ENCODE peak calls at places on chromosomes 4 and X, in four cellular contexts. S, O, H and C are unnamed samples.
A peak's percentile ranks its signal among the peaks of the same experiment; 100 is the strongest.

GRCh38 chr4:140719022-140719421 is 37.2 kb downstream of the TBC1D9 start:
- DNase-seq in S (peak; percentile 48), O (no peak), H (no peak), C (no peak)

GRCh38 chr4:7803992-7804758 is 135.5 kb downstream of the AFAP1 start:
- DNase-seq in S (peak; percentile 75), O (peak; percentile 70), H (peak; percentile 91), C (no peak)

GRCh38 chr4:43682551-43682950 is 766.1 kb downstream of the KCTD8 start:
- DNase-seq in S (peak; percentile 12), O (no peak), H (no peak), C (no peak)

GRCh38 chrX:47815901-47816845 is 20.5 kb upstream of the ZNF81 start:
- DNase-seq in S (peak; percentile 56), O (no peak), H (no peak), C (no peak)

GRCh38 chr4:112189754-112190153 is 41.8 kb upstream of the AP1AR start:
- DNase-seq in S (peak; percentile 11), O (no peak), H (no peak), C (no peak)

GRCh38 chr4:48991357-48991756 is 5.3 kb downstream of the CWH43 start:
- DNase-seq in S (peak; percentile 69), O (no peak), H (no peak), C (no peak)

GRCh38 chrX:138945219-138945618 is 233.7 kb upstream of the FGF13 start:
- DNase-seq in S (peak; percentile 69), O (no peak), H (no peak), C (peak; percentile 7)

GRCh38 chrX:25016938-25017598 is 1.3 kb upstream of the ARX start:
- DNase-seq in S (no peak), O (no peak), H (no peak), C (no peak)

GRCh38 chr4:95087657-95088455 is 330.1 kb downstream of the BMPR1B start:
- DNase-seq in S (peak; percentile 40), O (no peak), H (no peak), C (no peak)

GRCh38 chrX:69959712-69960111 is 90.0 kb downstream of the AWAT2 start:
- DNase-seq in S (no peak), O (no peak), H (no peak), C (no peak)

GRCh38 chr4:125266901-125267601 is 47.7 kb upstream of the FAT4 start:
- DNase-seq in S (peak; percentile 97), O (no peak), H (no peak), C (peak; percentile 38)

GRCh38 chr4:21697583-21697982 is 251.0 kb downstream of the KCNIP4 start:
- DNase-seq in S (peak; percentile 86), O (no peak), H (no peak), C (no peak)

GRCh38 chr4:2673157-2673556 is 83.0 kb downstream of the TNIP2 start:
- DNase-seq in S (no peak), O (no peak), H (no peak), C (no peak)

GRCh38 chr4:80112236-80112635 is 39.2 kb upstream of the ANTXR2 start:
- DNase-seq in S (no peak), O (no peak), H (no peak), C (peak; percentile 37)

GRCh38 chr4:128107766-128108165 is 46.7 kb downstream of the LARP1B start:
- DNase-seq in S (no peak), O (no peak), H (no peak), C (peak; percentile 5)

GRCh38 chrX:40267334-40268118 is 169.8 kb upstream of the BCOR start:
- DNase-seq in S (no peak), O (no peak), H (no peak), C (no peak)

GRCh38 chr4:98151145-98151929 is 8.1 kb upstream of the STPG2 start:
- DNase-seq in S (no peak), O (no peak), H (no peak), C (no peak)

GRCh38 chr4:170012629-170012958 is 13.6 kb downstream of the MFAP3L start:
- DNase-seq in S (no peak), O (no peak), H (no peak), C (no peak)

GRCh38 chrX:19774905-19775304 is 112.5 kb downstream of the SH3KBP1 start:
- DNase-seq in S (no peak), O (no peak), H (no peak), C (no peak)

GRCh38 chr4:87410669-87411068 is 11.7 kb upstream of the NUDT9 start:
- DNase-seq in S (no peak), O (no peak), H (no peak), C (no peak)

GRCh38 chr4:6391852-6392188 is 80.6 kb downstream of the PPP2R2C start:
- DNase-seq in S (peak; percentile 58), O (no peak), H (no peak), C (no peak)

GRCh38 chr4:183995489-183996049 is 90.5 kb downstream of the STOX2 start:
- DNase-seq in S (no peak), O (no peak), H (no peak), C (no peak)

GRCh38 chrX:29044802-29045201 is 457.6 kb downstream of the IL1RAPL1 start:
- DNase-seq in S (peak; percentile 3), O (no peak), H (no peak), C (no peak)

GRCh38 chr4:80705311-80705710 is 325.2 kb upstream of the BMP3 start:
- DNase-seq in S (no peak), O (no peak), H (no peak), C (no peak)

GRCh38 chrX:138986235-138986634 is 274.7 kb upstream of the FGF13 start:
- DNase-seq in S (peak; percentile 44), O (no peak), H (no peak), C (no peak)

GRCh38 chr4:1711055-1711905 is 839 bp downstream of the SLBP start:
- DNase-seq in S (peak; percentile 56), O (peak; percentile 36), H (peak; percentile 61), C (no peak)

GRCh38 chr4:89712141-89712540 is 124.8 kb downstream of the SNCA start:
- DNase-seq in S (no peak), O (no peak), H (no peak), C (peak; percentile 47)

GRCh38 chr4:76659103-76659490 is 224.1 kb downstream of the SHROOM3 start:
- DNase-seq in S (no peak), O (no peak), H (no peak), C (no peak)

GRCh38 chr4:40281099-40281498 is 54.0 kb upstream of the CHRNA9 start:
- DNase-seq in S (no peak), O (no peak), H (no peak), C (no peak)

GRCh38 chr4:141900841-141901240 is 264.5 kb downstream of the IL15 start:
- DNase-seq in S (no peak), O (no peak), H (no peak), C (no peak)

GRCh38 chrX:119617511-119618164 is 11.4 kb upstream of the NKRF start:
- DNase-seq in S (no peak), O (no peak), H (no peak), C (no peak)

GRCh38 chrX:10221651-10222050 is 64.9 kb downstream of the CLCN4 start:
- DNase-seq in S (no peak), O (no peak), H (no peak), C (no peak)

GRCh38 chr4:665751-666435 is 8.2 kb downstream of the ATP5ME start:
- DNase-seq in S (no peak), O (peak; percentile 14), H (no peak), C (no peak)

GRCh38 chr4:5389756-5390155 is 318.6 kb downstream of the EVC2 start:
- DNase-seq in S (no peak), O (no peak), H (no peak), C (no peak)

GRCh38 chrX:70504772-70505450 is 60.3 kb downstream of the DLG3 start:
- DNase-seq in S (peak; percentile 48), O (no peak), H (no peak), C (no peak)

GRCh38 chrX:153885968-153886903 is at the start of gene L1CAM:
- DNase-seq in S (peak; percentile 17), O (peak; percentile 30), H (no peak), C (no peak)

GRCh38 chr4:71857713-71858451 is 74.0 kb upstream of the GC start:
- DNase-seq in S (no peak), O (no peak), H (no peak), C (no peak)

GRCh38 chr4:68145261-68145660 is 15.6 kb upstream of the TMPRSS11F start:
- DNase-seq in S (no peak), O (no peak), H (no peak), C (no peak)

GRCh38 chr4:3302164-3302785 is 9.5 kb downstream of the RGS12 start:
- DNase-seq in S (no peak), O (peak; percentile 98), H (no peak), C (no peak)

GRCh38 chr4:161704653-161705052 is 459.1 kb downstream of the FSTL5 start:
- DNase-seq in S (no peak), O (no peak), H (no peak), C (no peak)
- TF ChIP-seq CTCF in S (no peak), O (no peak), H (no peak), C (no peak)

GRCh38 chrX:46381630-46382029 is 163.6 kb downstream of the ZNF674 start:
- DNase-seq in S (peak; percentile 35), O (no peak), H (no peak), C (no peak)
- TF ChIP-seq CTCF in S (peak; percentile 68), O (no peak), H (no peak), C (peak; percentile 59)

GRCh38 chr4:65971686-65972085 is 301.4 kb upstream of the EPHA5 start:
- DNase-seq in S (no peak), O (no peak), H (no peak), C (no peak)
- TF ChIP-seq CTCF in S (no peak), O (no peak), H (no peak), C (no peak)

GRCh38 chr4:119028296-119028695 is 107.3 kb upstream of the MYOZ2 start:
- DNase-seq in S (no peak), O (no peak), H (no peak), C (no peak)

GRCh38 chr4:119029847-119030535 is 105.6 kb upstream of the MYOZ2 start:
- DNase-seq in S (no peak), O (no peak), H (no peak), C (no peak)

GRCh38 chr4:119025916-119026661 is 109.5 kb upstream of the MYOZ2 start:
- DNase-seq in S (peak; percentile 93), O (no peak), H (peak; percentile 59), C (peak; percentile 90)

GRCh38 chr4:119026662-119027444 is 108.8 kb upstream of the MYOZ2 start:
- DNase-seq in S (no peak), O (no peak), H (no peak), C (no peak)

GRCh38 chr4:119027815-119028214 is 107.8 kb upstream of the MYOZ2 start:
- DNase-seq in S (no peak), O (no peak), H (no peak), C (no peak)
- TF ChIP-seq CTCF in S (no peak), O (no peak), H (no peak), C (no peak)

GRCh38 chr4:180304321-180304720 is 1938.9 kb upstream of the TENM3 start:
- DNase-seq in S (no peak), O (no peak), H (no peak), C (no peak)
- TF ChIP-seq CTCF in S (no peak), O (no peak), H (no peak), C (no peak)